ENCODE peak calls at places on chromosome 16, in ten cellular contexts. T, N, I, W, Q, G, H, U, C and J are unnamed samples.

GRCh38 chr16:24920568-24920967 is 74.8 kb downstream of the SLC5A11 start:
- DNase-seq in W (no peak), N (no peak), T (no peak), U (no peak), H (no peak), G (no peak), I (no peak), Q (no peak), C (no peak), J (no peak)

GRCh38 chr16:78286076-78286475 is 186.6 kb downstream of the WWOX start:
- DNase-seq in G (no peak), T (no peak), U (no peak), H (no peak), Q (no peak), I (no peak), N (no peak), C (no peak), W (no peak), J (no peak)

GRCh38 chr16:85536073-85536410 is 77.1 kb upstream of the GSE1 start:
- DNase-seq in H (no peak), N (no peak), U (no peak), Q (no peak), T (peak; percentile 25), G (no peak), W (no peak), I (no peak), C (no peak), J (no peak)

GRCh38 chr16:87340198-87340597 is 23.0 kb upstream of the C16orf95 start:
- DNase-seq in T (no peak), W (no peak), H (no peak), C (no peak), Q (no peak), N (no peak), G (no peak), U (no peak), I (no peak), J (no peak)

GRCh38 chr16:81720973-81721907 is 57.9 kb upstream of the PLCG2 start:
- DNase-seq in G (no peak), W (no peak), Q (no peak), C (no peak), U (no peak), H (no peak), N (no peak), I (no peak), T (no peak), J (no peak)

GRCh38 chr16:87853411-87854052 is 15.8 kb downstream of the SLC7A5 start:
- DNase-seq in U (peak; percentile 88), N (peak; percentile 88), Q (peak; percentile 99), T (peak; percentile 95), C (peak; percentile 40), G (peak; percentile 96), I (peak; percentile 57), H (peak; percentile 67), W (peak; percentile 92), J (peak; percentile 76)

GRCh38 chr16:86430814-86431213 is 79.5 kb upstream of the FOXF1 start:
- DNase-seq in Q (no peak), W (no peak), N (no peak), I (no peak), H (no peak), C (no peak), T (peak; percentile 7), G (no peak), U (no peak), J (no peak)

GRCh38 chr16:23670137-23670776 is 8.4 kb upstream of the PLK1 start:
- DNase-seq in H (peak; percentile 76), U (no peak), C (no peak), G (no peak), Q (no peak), W (no peak), T (peak; percentile 86), I (peak; percentile 77), N (no peak), J (peak; percentile 43)

GRCh38 chr16:76676356-76676755 is 399.2 kb downstream of the CNTNAP4 start:
- DNase-seq in I (no peak), N (no peak), U (no peak), T (no peak), C (no peak), G (no peak), H (no peak), W (no peak), Q (no peak), J (no peak)

GRCh38 chr16:2470603-2471015 is 488 bp upstream of the NTN3 start:
- DNase-seq in I (no peak), U (no peak), T (no peak), W (no peak), N (no peak), Q (no peak), H (no peak), C (no peak), G (no peak), J (no peak)

GRCh38 chr16:2470234-2470601 is 879 bp upstream of the NTN3 start:
- DNase-seq in U (no peak), T (no peak), G (no peak), H (no peak), N (no peak), I (no peak), W (no peak), Q (no peak), C (no peak), J (no peak)

GRCh38 chr16:2472488-2472864 is 1.4 kb downstream of the NTN3 start:
- DNase-seq in N (no peak), C (no peak), U (no peak), I (no peak), H (no peak), Q (no peak), W (no peak), T (no peak), G (no peak), J (no peak)

GRCh38 chr16:2471653-2472487 is 773 bp downstream of the NTN3 start:
- DNase-seq in N (peak; percentile 50), I (no peak), U (no peak), H (no peak), Q (no peak), C (no peak), T (no peak), W (no peak), G (no peak), J (no peak)

GRCh38 chr16:2471016-2471652 is at the start of gene NTN3:
- DNase-seq in C (no peak), W (no peak), I (no peak), U (no peak), Q (no peak), G (no peak), H (no peak), N (peak; percentile 88), T (no peak), J (no peak)
- H3K4me3 ChIP-seq in C (no peak within 1 kb of the TSS), W (peak within 1 kb of the TSS; percentile 26), I (no peak within 1 kb of the TSS), U (no peak within 1 kb of the TSS), Q (peak within 1 kb of the TSS; percentile 23), G (peak within 1 kb of the TSS; percentile 9), H (peak within 1 kb of the TSS; percentile 37), N (peak within 1 kb of the TSS; percentile 48), T (no peak within 1 kb of the TSS), J (peak within 1 kb of the TSS; percentile 29)

GRCh38 chr16:89949756-89950155 is 1.2 kb downstream of the DEF8 start:
- DNase-seq in W (no peak), C (no peak), I (no peak), U (no peak), T (no peak), H (no peak), N (no peak), G (no peak), Q (no peak), J (no peak)
- H3K4me3 ChIP-seq in W (peak overlapping the region; percentile 58), C (peak overlapping the region; percentile 66), I (peak overlapping the region; percentile 61), U (no peak overlapping the region), T (peak overlapping the region; percentile 66), H (peak overlapping the region; percentile 66), N (peak overlapping the region; percentile 77), G (no peak overlapping the region), Q (peak overlapping the region; percentile 61), J (peak overlapping the region; percentile 76)

GRCh38 chr16:2210386-2211365 is at the start of gene BRICD5:
- DNase-seq in G (no peak), Q (no peak), U (no peak), T (no peak), C (no peak), N (no peak), H (no peak), I (no peak), W (no peak), J (no peak)

GRCh38 chr16:2210009-2210332 is 692 bp downstream of the BRICD5 start:
- DNase-seq in N (no peak), Q (no peak), W (no peak), U (no peak), I (no peak), G (no peak), H (no peak), T (no peak), C (no peak), J (no peak)

GRCh38 chr16:2212362-2213324 is 2.0 kb upstream of the BRICD5 start:
- DNase-seq in W (peak; percentile 64), I (no peak), T (no peak), G (no peak), N (no peak), Q (no peak), H (no peak), C (no peak), U (no peak), J (no peak)

GRCh38 chr16:2213817-2214720 is 571 bp downstream of the PGP start:
- DNase-seq in G (no peak), Q (no peak), N (peak; percentile 51), T (no peak), H (no peak), U (peak; percentile 50), C (no peak), I (no peak), W (no peak), J (no peak)

GRCh38 chr16:2211923-2212347 is 1.3 kb upstream of the BRICD5 start:
- DNase-seq in G (no peak), U (no peak), C (no peak), H (no peak), T (no peak), W (no peak), N (no peak), I (no peak), Q (no peak), J (no peak)
- H3K4me3 ChIP-seq in G (no peak overlapping the region), U (no peak overlapping the region), C (peak overlapping the region; percentile 68), H (no peak overlapping the region), T (no peak overlapping the region), W (no peak overlapping the region), N (no peak overlapping the region), I (no peak overlapping the region), Q (no peak overlapping the region), J (no peak overlapping the region)

GRCh38 chr16:75002474-75002873 is 3.6 kb downstream of the ZNRF1 start:
- DNase-seq in U (no peak), N (no peak), H (no peak), G (no peak), W (no peak), T (no peak), Q (no peak), I (no peak), C (no peak), J (no peak)
- H3K4me3 ChIP-seq in U (no peak overlapping the region), N (no peak overlapping the region), H (no peak overlapping the region), G (no peak overlapping the region), W (no peak overlapping the region), T (no peak overlapping the region), Q (no peak overlapping the region), I (peak overlapping the region; percentile 64), C (no peak overlapping the region), J (no peak overlapping the region)